ENCODE peak calls at places on chromosomes 6 and 20, in eight cellular contexts. One of them, this sample, is unnamed.

GRCh38 chr6:133040025-133040838 is 200.9 kb upstream of the EYA4 start:
- DNase-seq in MM.1S: peak
- DNase-seq in IMR-90: peak
- DNase-seq in suprapubic skin: no peak
- DNase-seq in cardiac fibroblast: peak
- DNase-seq in left lung: no peak
- DNase-seq in A549: peak
- DNase-seq in sigmoid colon: no peak
- DNase-seq in this sample: peak

GRCh38 chr6:142005044-142005443 is 127.7 kb upstream of the GJE1 start:
- DNase-seq in A549: no peak
- DNase-seq in cardiac fibroblast: no peak
- DNase-seq in IMR-90: no peak
- DNase-seq in suprapubic skin: no peak
- DNase-seq in left lung: no peak
- DNase-seq in MM.1S: no peak
- DNase-seq in sigmoid colon: no peak
- DNase-seq in this sample: no peak

GRCh38 chr6:161367472-161367871 is 93.6 kb upstream of the AGPAT4 start:
- DNase-seq in cardiac fibroblast: no peak
- DNase-seq in MM.1S: no peak
- DNase-seq in left lung: no peak
- DNase-seq in A549: no peak
- DNase-seq in suprapubic skin: no peak
- DNase-seq in sigmoid colon: no peak
- DNase-seq in IMR-90: no peak
- DNase-seq in this sample: no peak

GRCh38 chr20:33685328-33686007 is 717 bp downstream of the E2F1 start:
- DNase-seq in MM.1S: peak
- DNase-seq in IMR-90: no peak
- DNase-seq in left lung: peak
- DNase-seq in A549: no peak
- DNase-seq in cardiac fibroblast: no peak
- DNase-seq in suprapubic skin: no peak
- DNase-seq in sigmoid colon: no peak
- DNase-seq in this sample: peak

GRCh38 chr6:110939429-110939828 is 19.1 kb upstream of the GTF3C6 start:
- DNase-seq in cardiac fibroblast: no peak
- DNase-seq in A549: no peak
- DNase-seq in suprapubic skin: no peak
- DNase-seq in IMR-90: no peak
- DNase-seq in MM.1S: no peak
- DNase-seq in sigmoid colon: no peak
- DNase-seq in left lung: no peak
- DNase-seq in this sample: no peak

GRCh38 chr20:62043131-62043914 is 22.4 kb downstream of the TAF4 start:
- DNase-seq in suprapubic skin: no peak
- DNase-seq in sigmoid colon: no peak
- DNase-seq in cardiac fibroblast: peak
- DNase-seq in left lung: peak
- DNase-seq in IMR-90: peak
- DNase-seq in MM.1S: no peak
- DNase-seq in A549: no peak
- DNase-seq in this sample: no peak

GRCh38 chr6:107767637-107768036 is 56.5 kb downstream of the SCML4 start:
- DNase-seq in cardiac fibroblast: no peak
- DNase-seq in left lung: no peak
- DNase-seq in sigmoid colon: no peak
- DNase-seq in MM.1S: no peak
- DNase-seq in suprapubic skin: no peak
- DNase-seq in A549: no peak
- DNase-seq in IMR-90: no peak
- DNase-seq in this sample: no peak

GRCh38 chr6:136415351-136416005 is 125.8 kb upstream of the BCLAF1 start:
- DNase-seq in A549: no peak
- DNase-seq in MM.1S: no peak
- DNase-seq in cardiac fibroblast: peak
- DNase-seq in left lung: no peak
- DNase-seq in sigmoid colon: no peak
- DNase-seq in suprapubic skin: no peak
- DNase-seq in IMR-90: peak
- DNase-seq in this sample: no peak

GRCh38 chr6:128516514-128516898 is 3.9 kb downstream of the PTPRK start:
- DNase-seq in cardiac fibroblast: peak
- DNase-seq in IMR-90: peak
- DNase-seq in left lung: no peak
- DNase-seq in sigmoid colon: no peak
- DNase-seq in MM.1S: peak
- DNase-seq in suprapubic skin: no peak
- DNase-seq in A549: no peak
- DNase-seq in this sample: peak

GRCh38 chr20:34815636-34816035 is 9.8 kb downstream of the NCOA6 start:
- DNase-seq in suprapubic skin: no peak
- DNase-seq in MM.1S: no peak
- DNase-seq in left lung: no peak
- DNase-seq in sigmoid colon: no peak
- DNase-seq in IMR-90: peak
- DNase-seq in cardiac fibroblast: no peak
- DNase-seq in A549: no peak
- DNase-seq in this sample: no peak

GRCh38 chr20:7879883-7880282 is 60.4 kb downstream of the HAO1 start:
- DNase-seq in left lung: no peak
- DNase-seq in suprapubic skin: no peak
- DNase-seq in MM.1S: peak
- DNase-seq in A549: no peak
- DNase-seq in cardiac fibroblast: peak
- DNase-seq in sigmoid colon: no peak
- DNase-seq in IMR-90: peak
- DNase-seq in this sample: peak

GRCh38 chr6:159874475-159874874 is 16.3 kb upstream of the MAS1 start:
- DNase-seq in left lung: no peak
- DNase-seq in cardiac fibroblast: peak
- DNase-seq in IMR-90: peak
- DNase-seq in MM.1S: no peak
- DNase-seq in suprapubic skin: no peak
- DNase-seq in sigmoid colon: no peak
- DNase-seq in A549: no peak
- DNase-seq in this sample: no peak

GRCh38 chr20:49821850-49822249 is 9.2 kb downstream of the SLC9A8 start:
- DNase-seq in sigmoid colon: no peak
- DNase-seq in A549: no peak
- DNase-seq in IMR-90: peak
- DNase-seq in left lung: no peak
- DNase-seq in cardiac fibroblast: peak
- DNase-seq in MM.1S: no peak
- DNase-seq in suprapubic skin: no peak
- DNase-seq in this sample: no peak

GRCh38 chr6:18384621-18385020 is 2.5 kb upstream of the RNF144B start:
- DNase-seq in sigmoid colon: no peak
- DNase-seq in suprapubic skin: no peak
- DNase-seq in A549: no peak
- DNase-seq in left lung: no peak
- DNase-seq in IMR-90: no peak
- DNase-seq in cardiac fibroblast: no peak
- DNase-seq in MM.1S: no peak
- DNase-seq in this sample: no peak

GRCh38 chr6:151351731-151352130 is 39.6 kb downstream of the ZBTB2 start:
- DNase-seq in suprapubic skin: no peak
- DNase-seq in A549: no peak
- DNase-seq in left lung: no peak
- DNase-seq in cardiac fibroblast: no peak
- DNase-seq in IMR-90: no peak
- DNase-seq in sigmoid colon: no peak
- DNase-seq in MM.1S: no peak
- DNase-seq in this sample: no peak

GRCh38 chr6:7770111-7770510 is 44.2 kb downstream of the BMP6 start:
- DNase-seq in MM.1S: no peak
- DNase-seq in left lung: no peak
- DNase-seq in cardiac fibroblast: peak
- DNase-seq in sigmoid colon: no peak
- DNase-seq in suprapubic skin: no peak
- DNase-seq in A549: no peak
- DNase-seq in IMR-90: peak
- DNase-seq in this sample: no peak

GRCh38 chr6:13600036-13600435 is 15.1 kb upstream of the NOL7 start:
- DNase-seq in cardiac fibroblast: no peak
- DNase-seq in MM.1S: no peak
- DNase-seq in IMR-90: no peak
- DNase-seq in suprapubic skin: no peak
- DNase-seq in sigmoid colon: no peak
- DNase-seq in A549: no peak
- DNase-seq in left lung: no peak
- DNase-seq in this sample: no peak

GRCh38 chr20:49882171-49882970 is 33.0 kb downstream of the SPATA2 start:
- DNase-seq in sigmoid colon: no peak
- DNase-seq in MM.1S: no peak
- DNase-seq in cardiac fibroblast: no peak
- DNase-seq in IMR-90: no peak
- DNase-seq in suprapubic skin: peak
- DNase-seq in A549: no peak
- DNase-seq in left lung: no peak
- DNase-seq in this sample: no peak

GRCh38 chr20:4151991-4152695 is 136.8 kb upstream of the RNF24 start:
- DNase-seq in IMR-90: peak
- DNase-seq in cardiac fibroblast: no peak
- DNase-seq in MM.1S: no peak
- DNase-seq in suprapubic skin: no peak
- DNase-seq in sigmoid colon: peak
- DNase-seq in left lung: no peak
- DNase-seq in A549: no peak
- DNase-seq in this sample: no peak

GRCh38 chr6:148885154-148885870 is 138.5 kb downstream of the UST start:
- DNase-seq in IMR-90: peak
- DNase-seq in cardiac fibroblast: peak
- DNase-seq in MM.1S: no peak
- DNase-seq in suprapubic skin: no peak
- DNase-seq in left lung: no peak
- DNase-seq in sigmoid colon: no peak
- DNase-seq in A549: no peak
- DNase-seq in this sample: peak

GRCh38 chr6:146027586-146028249 is 1.1 kb upstream of the GRM1 start:
- DNase-seq in MM.1S: no peak
- DNase-seq in suprapubic skin: no peak
- DNase-seq in A549: no peak
- DNase-seq in left lung: peak
- DNase-seq in cardiac fibroblast: peak
- DNase-seq in IMR-90: no peak
- DNase-seq in sigmoid colon: no peak
- DNase-seq in this sample: no peak
- TF ChIP-seq CTCF in MM.1S: no peak
- TF ChIP-seq CTCF in suprapubic skin: no peak
- TF ChIP-seq CTCF in A549: no peak
- TF ChIP-seq CTCF in left lung: no peak
- TF ChIP-seq CTCF in cardiac fibroblast: no peak
- TF ChIP-seq CTCF in IMR-90: no peak
- TF ChIP-seq CTCF in sigmoid colon: no peak
- TF ChIP-seq CTCF in this sample: no peak

DNA sequence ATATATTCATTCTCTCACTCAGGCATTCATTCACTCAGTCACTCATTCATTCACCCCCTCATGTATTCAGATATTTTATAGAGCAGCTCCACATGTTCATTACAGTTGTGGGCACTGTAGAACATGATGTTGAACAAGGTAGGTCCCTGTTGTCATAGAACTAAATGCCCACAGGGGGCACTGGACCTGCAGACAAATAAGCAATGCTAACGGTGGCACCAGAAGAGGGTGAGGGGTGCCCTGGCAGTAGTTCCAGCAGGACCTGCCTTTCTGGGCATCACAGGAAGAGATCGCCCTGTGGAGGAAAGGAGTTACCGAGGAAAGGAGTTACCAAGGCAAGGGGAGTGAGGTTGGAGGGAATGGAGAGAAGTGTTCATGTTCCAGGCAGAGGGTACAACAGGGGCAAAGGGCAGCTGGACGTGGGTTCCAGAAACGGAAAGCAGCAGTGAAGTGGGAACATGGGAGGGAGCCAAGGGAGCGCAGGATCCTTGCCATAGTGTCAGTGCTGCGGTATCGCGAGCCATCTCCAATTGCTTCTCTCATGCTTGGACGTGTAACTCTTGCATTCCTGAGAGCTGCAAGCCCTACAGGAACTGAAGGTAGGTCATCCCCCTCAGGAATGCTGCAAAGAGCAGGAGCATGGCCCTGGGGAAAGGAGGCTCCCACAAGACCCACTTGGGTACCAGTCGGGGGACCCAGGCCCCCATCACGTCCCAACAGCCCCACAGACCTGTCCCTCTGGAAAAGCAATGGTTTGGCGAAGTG is 128.2 kb downstream of the EDN3 start:
- DNase-seq in left lung: no peak
- DNase-seq in suprapubic skin: no peak
- DNase-seq in IMR-90: no peak
- DNase-seq in cardiac fibroblast: no peak
- DNase-seq in A549: no peak
- DNase-seq in MM.1S: no peak
- DNase-seq in sigmoid colon: no peak
- DNase-seq in this sample: peak
- H3K4me3 ChIP-seq in left lung: no peak
- H3K4me3 ChIP-seq in suprapubic skin: peak
- H3K4me3 ChIP-seq in IMR-90: no peak
- H3K4me3 ChIP-seq in cardiac fibroblast: no peak
- H3K4me3 ChIP-seq in A549: no peak
- H3K4me3 ChIP-seq in MM.1S: peak
- H3K4me3 ChIP-seq in sigmoid colon: no peak
- H3K4me3 ChIP-seq in this sample: no peak

GRCh38 chr6:126335210-126335609 is 4.7 kb upstream of the CENPW start:
- DNase-seq in cardiac fibroblast: no peak
- DNase-seq in A549: no peak
- DNase-seq in MM.1S: no peak
- DNase-seq in sigmoid colon: no peak
- DNase-seq in left lung: no peak
- DNase-seq in IMR-90: no peak
- DNase-seq in suprapubic skin: no peak
- DNase-seq in this sample: no peak
- TF ChIP-seq CTCF in cardiac fibroblast: no peak
- TF ChIP-seq CTCF in A549: no peak
- TF ChIP-seq CTCF in MM.1S: no peak
- TF ChIP-seq CTCF in sigmoid colon: no peak
- TF ChIP-seq CTCF in left lung: no peak
- TF ChIP-seq CTCF in IMR-90: no peak
- TF ChIP-seq CTCF in suprapubic skin: no peak
- TF ChIP-seq CTCF in this sample: no peak

DNA sequence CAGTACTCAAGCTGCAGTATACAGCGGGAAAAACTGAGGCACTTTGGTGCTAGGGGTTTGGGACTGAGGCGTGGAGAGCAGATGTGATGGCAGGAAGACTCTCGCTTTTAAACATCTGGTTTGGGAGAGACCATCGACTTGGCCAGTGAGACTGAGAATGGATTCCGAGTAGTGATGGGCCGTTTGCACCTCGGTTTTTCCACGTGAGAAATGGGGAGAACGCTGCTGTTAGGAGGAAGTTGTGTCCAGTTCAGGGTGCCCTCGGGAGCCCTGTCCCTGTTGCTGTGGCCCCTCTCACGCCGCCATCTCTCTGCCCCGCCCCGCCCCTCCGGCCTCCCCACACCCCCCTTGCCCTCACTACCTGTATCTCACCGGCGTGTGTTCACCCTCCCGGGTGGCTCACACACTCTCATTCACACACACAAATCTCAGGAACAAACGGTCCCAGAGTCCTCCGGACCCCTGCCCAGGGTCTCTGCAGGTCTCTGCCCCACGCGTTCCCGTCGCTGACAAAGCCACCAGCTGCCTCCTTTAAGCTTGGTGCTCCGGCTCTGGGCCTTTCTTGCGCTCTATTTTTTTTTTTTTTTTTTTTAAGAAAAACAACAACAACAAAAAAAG is 2.7 kb downstream of the SOX12 start:
- DNase-seq in left lung: no peak
- DNase-seq in MM.1S: no peak
- DNase-seq in A549: no peak
- DNase-seq in sigmoid colon: no peak
- DNase-seq in suprapubic skin: no peak
- DNase-seq in cardiac fibroblast: peak
- DNase-seq in IMR-90: peak
- DNase-seq in this sample: no peak
- H3K4me3 ChIP-seq in left lung: peak
- H3K4me3 ChIP-seq in MM.1S: no peak
- H3K4me3 ChIP-seq in A549: peak
- H3K4me3 ChIP-seq in sigmoid colon: peak
- H3K4me3 ChIP-seq in suprapubic skin: peak
- H3K4me3 ChIP-seq in cardiac fibroblast: peak
- H3K4me3 ChIP-seq in IMR-90: peak
- H3K4me3 ChIP-seq in this sample: peak

This sample was measured in bronchial epithelial cell.